ENCODE peak calls at places on chromosomes 12 and 14, in eight cellular contexts. S is sciatic nerve; B is stimulated activated CD4-positive, alpha-beta T cell treated with anti-CD3 and anti-CD28 coated beads, Interleukin-2, amount 100 ng/mL, for 24 hours; X is posterior cingulate gyrus; U is ELR; O is mesothelial cell of epicardium; C is HCT116; Z is iris pigment epithelial cell. A is an unnamed sample.

GRCh38 chr14:90405755-90406154 is 8.9 kb downstream of the CALM1 start:
- DNase-seq in S (no peak), B (no peak), X (no peak), U (no peak), O (no peak), C (no peak), Z (no peak), A (no peak)

GRCh38 chr12:1517007-1517406 is 77.4 kb downstream of the FBXL14 start:
- DNase-seq in S (no peak), B (no peak), X (no peak), U (peak), O (no peak), C (no peak), Z (peak), A (no peak)

GRCh38 chr12:84661732-84662326 is 250.8 kb downstream of the SLC6A15 start:
- DNase-seq in S (no peak), B (no peak), X (no peak), U (no peak), O (no peak), C (no peak), Z (peak), A (no peak)

GRCh38 chr12:20549115-20549719 is 145.9 kb upstream of the SLCO1C1 start:
- DNase-seq in S (no peak), B (no peak), X (peak), U (peak), O (peak), C (peak), Z (peak), A (no peak)

GRCh38 chr14:40850191-40850590 is 756.5 kb upstream of the LRFN5 start:
- DNase-seq in S (no peak), B (no peak), X (no peak), U (no peak), O (no peak), C (no peak), Z (no peak), A (no peak)

GRCh38 chr12:64688715-64689114 is 70.5 kb downstream of the GNS start:
- DNase-seq in S (no peak), B (no peak), X (no peak), U (no peak), O (no peak), C (no peak), Z (no peak), A (no peak)

GRCh38 chr12:78916845-78917480 is 52.4 kb downstream of the SYT1 start:
- DNase-seq in S (no peak), B (no peak), X (no peak), U (peak), O (no peak), C (peak), Z (peak), A (no peak)

GRCh38 chr14:101442451-101442850 is 118.8 kb upstream of the DIO3 start:
- DNase-seq in S (no peak), B (peak), X (no peak), U (no peak), O (no peak), C (no peak), Z (no peak), A (no peak)

GRCh38 chr12:103840399-103840880 is 594 bp downstream of the NT5DC3 start:
- DNase-seq in S (peak), B (peak), X (peak), U (peak), O (no peak), C (no peak), Z (peak), A (no peak)

GRCh38 chr12:3216726-3217682 is 139.8 kb downstream of the TSPAN9 start:
- DNase-seq in S (no peak), B (no peak), X (peak), U (peak), O (no peak), C (peak), Z (peak), A (no peak)

GRCh38 chr14:55048900-55049437 is 2.5 kb upstream of the MAPK1IP1L start:
- DNase-seq in S (no peak), B (no peak), X (no peak), U (no peak), O (no peak), C (no peak), Z (no peak), A (no peak)

GRCh38 chr14:98120831-98121464 is 1151.0 kb downstream of the BCL11B start:
- DNase-seq in S (no peak), B (no peak), X (no peak), U (no peak), O (no peak), C (no peak), Z (no peak), A (no peak)

A was measured in Right ventricle myocardium inferior.